ENCODE peak calls at places on chromosome 6, in nine cellular contexts. V, S, E, Z, D, Y, X, U and I are unnamed samples.

GRCh38 chr6:2157441-2158127 is 87.8 kb downstream of the GMDS start:
- DNase-seq in V (peak), S (peak), E (no peak), Z (no peak), D (no peak), Y (peak), X (no peak), U (no peak), I (no peak)

GRCh38 chr6:128990349-128990748 is 107.4 kb downstream of the LAMA2 start:
- DNase-seq in V (no peak), S (no peak), E (no peak), Z (no peak), D (no peak), Y (no peak), X (no peak), U (no peak), I (no peak)

GRCh38 chr6:83371428-83371827 is 59.4 kb downstream of the ME1 start:
- DNase-seq in V (peak), S (peak), E (no peak), Z (no peak), D (no peak), Y (peak), X (no peak), U (no peak), I (no peak)

GRCh38 chr6:159119835-159120234 is 49.4 kb upstream of the FNDC1 start:
- DNase-seq in V (no peak), S (no peak), E (no peak), Z (no peak), D (no peak), Y (no peak), X (no peak), U (no peak), I (no peak)

GRCh38 chr6:85192186-85192585 is 257.7 kb upstream of the NT5E start:
- DNase-seq in V (peak), S (peak), E (no peak), Z (no peak), D (no peak), Y (peak), X (no peak), U (no peak), I (no peak)

GRCh38 chr6:25935953-25936352 is 5.5 kb upstream of the SLC17A2 start:
- DNase-seq in V (no peak), S (no peak), E (no peak), Z (no peak), D (no peak), Y (no peak), X (no peak), U (no peak), I (no peak)

GRCh38 chr6:2478200-2478599 is 232.8 kb upstream of the GMDS start:
- DNase-seq in V (peak), S (no peak), E (no peak), Z (no peak), D (no peak), Y (peak), X (no peak), U (no peak), I (no peak)

GRCh38 chr6:99492137-99492536 is 23.1 kb downstream of the USP45 start:
- DNase-seq in V (no peak), S (no peak), E (no peak), Z (no peak), D (no peak), Y (no peak), X (no peak), U (no peak), I (no peak)